ENCODE peak calls at places on chromosomes 11 and 22, in four cellular contexts. D is H1, H is SK-N-SH, S is HepG2. C is an unnamed sample.
A peak's percentile ranks its signal among the peaks of the same experiment; 100 is the strongest.

GRCh38 chr11:85718991-85719807 is 33.2 kb upstream of the CCDC89 start:
- DNase-seq in D (peak; percentile 54), H (no peak), S (peak; percentile 3), C (no peak)

GRCh38 chr11:13008625-13009475 is at the start of gene RASSF10:
- DNase-seq in D (peak; percentile 95), H (peak; percentile 93), S (no peak), C (no peak)

GRCh38 chr11:62108971-62109391 is 14.8 kb upstream of the INCENP start:
- DNase-seq in D (no peak), H (no peak), S (no peak), C (no peak)

GRCh38 chr11:15605094-15605493 is 490.4 kb downstream of the INSC start:
- DNase-seq in D (no peak), H (no peak), S (no peak), C (no peak)

GRCh38 chr11:123145220-123145619 is 49.8 kb downstream of the CLMP start:
- DNase-seq in D (no peak), H (peak; percentile 66), S (peak; percentile 67), C (no peak)

GRCh38 chr22:42608481-42609361 is 6.0 kb downstream of the POLDIP3 start:
- DNase-seq in D (no peak), H (no peak), S (no peak), C (no peak)

GRCh38 chr11:117170210-117170609 is 8.3 kb upstream of the SIDT2 start:
- DNase-seq in D (no peak), H (no peak), S (no peak), C (no peak)

GRCh38 chr11:98507208-98507607 is 513.5 kb upstream of the CNTN5 start:
- DNase-seq in D (no peak), H (no peak), S (no peak), C (no peak)

GRCh38 chr22:46090631-46091201 is 59.6 kb upstream of the PPARA start:
- DNase-seq in D (no peak), H (no peak), S (no peak), C (no peak)

GRCh38 chr11:67611704-67612587 is 5.2 kb downstream of the NDUFV1 start:
- DNase-seq in D (peak; percentile 36), H (no peak), S (no peak), C (no peak)

GRCh38 chr11:46896719-46897406 is 21.5 kb downstream of the LRP4 start:
- DNase-seq in D (no peak), H (peak; percentile 63), S (peak; percentile 52), C (no peak)

GRCh38 chr11:1652026-1652425 is 22.5 kb downstream of the KRTAP5-5 start:
- DNase-seq in D (no peak), H (peak; percentile 28), S (no peak), C (no peak)

GRCh38 chr11:78583889-78584288 is 9.2 kb upstream of the NARS2 start:
- DNase-seq in D (no peak), H (no peak), S (no peak), C (no peak)

GRCh38 chr11:75014129-75014528 is 25.4 kb downstream of the NEU3 start:
- DNase-seq in D (no peak), H (no peak), S (no peak), C (no peak)

GRCh38 chr22:30325065-30325720 is 1.5 kb downstream of the TBC1D10A start:
- DNase-seq in D (no peak), H (no peak), S (no peak), C (no peak)

GRCh38 chr22:40533712-40534378 is 102.7 kb downstream of the MRTFA start:
- DNase-seq in D (no peak), H (no peak), S (no peak), C (peak; percentile 74)

GRCh38 chr22:28075260-28075981 is 156.4 kb upstream of the PITPNB start:
- DNase-seq in D (no peak), H (no peak), S (peak; percentile 18), C (no peak)

GRCh38 chr11:110463153-110463552 is 33.4 kb downstream of the FDX1 start:
- DNase-seq in D (peak; percentile 65), H (peak; percentile 49), S (no peak), C (no peak)

GRCh38 chr11:33674035-33674814 is 26.4 kb downstream of the C11orf91 start:
- DNase-seq in D (no peak), H (no peak), S (no peak), C (no peak)

GRCh38 chr22:32644252-32645100 is 157.0 kb upstream of the TIMP3 start:
- DNase-seq in D (no peak), H (no peak), S (peak; percentile 98), C (no peak)

GRCh38 chr11:113553905-113554304 is 78.7 kb upstream of the DRD2 start:
- DNase-seq in D (no peak), H (peak; percentile 35), S (no peak), C (no peak)

GRCh38 chr11:74726547-74727182 is 4.6 kb downstream of the CHRDL2 start:
- DNase-seq in D (peak; percentile 80), H (peak; percentile 87), S (peak; percentile 58), C (no peak)

GRCh38 chr11:34614334-34615113 is 6.4 kb upstream of the EHF start:
- DNase-seq in D (no peak), H (no peak), S (no peak), C (no peak)

GRCh38 chr22:28015676-28016601 is 96.9 kb upstream of the PITPNB start:
- DNase-seq in D (no peak), H (peak; percentile 92), S (no peak), C (no peak)

GRCh38 chr22:41364233-41364632 is 17.5 kb upstream of the TEF start:
- DNase-seq in D (no peak), H (no peak), S (no peak), C (no peak)

GRCh38 chr11:1922411-1923113 is 3.1 kb downstream of the TNNT3 start:
- DNase-seq in D (no peak), H (no peak), S (no peak), C (no peak)

GRCh38 chr22:27629908-27630733 is 171.4 kb downstream of the MN1 start:
- DNase-seq in D (peak; percentile 66), H (no peak), S (no peak), C (no peak)

GRCh38 chr22:43375951-43376455 is 32.8 kb upstream of the SCUBE1 start:
- DNase-seq in D (no peak), H (no peak), S (no peak), C (no peak)

GRCh38 chr11:102724904-102725515 is at the start of gene MMP8:
- DNase-seq in D (no peak), H (no peak), S (no peak), C (no peak)

GRCh38 chr22:25169278-25170031 is 30.2 kb upstream of the CRYBB3 start:
- DNase-seq in D (no peak), H (no peak), S (peak; percentile 82), C (no peak)

GRCh38 chr11:130211781-130212401 is 52.3 kb downstream of the ST14 start:
- DNase-seq in D (peak; percentile 39), H (no peak), S (no peak), C (no peak)

GRCh38 chr11:86696004-86696403 is 23.6 kb upstream of the ME3 start:
- DNase-seq in D (no peak), H (no peak), S (peak; percentile 11), C (no peak)

GRCh38 chr11:128501008-128501407 is 86.3 kb downstream of the ETS1 start:
- DNase-seq in D (no peak), H (no peak), S (no peak), C (no peak)

GRCh38 chr11:128500488-128500887 is 86.9 kb downstream of the ETS1 start:
- DNase-seq in D (no peak), H (no peak), S (no peak), C (no peak)

GRCh38 chr11:128501576-128502549 is 85.5 kb downstream of the ETS1 start:
- DNase-seq in D (no peak), H (no peak), S (no peak), C (no peak)

GRCh38 chr11:128498846-128499245 is 88.5 kb downstream of the ETS1 start:
- DNase-seq in D (no peak), H (no peak), S (no peak), C (no peak)

GRCh38 chr11:128499613-128500213 is 87.6 kb downstream of the ETS1 start:
- DNase-seq in D (no peak), H (no peak), S (no peak), C (no peak)
- TF ChIP-seq TCF12 in D (no peak), H (no peak), S (no peak), C (no peak)

DNA sequence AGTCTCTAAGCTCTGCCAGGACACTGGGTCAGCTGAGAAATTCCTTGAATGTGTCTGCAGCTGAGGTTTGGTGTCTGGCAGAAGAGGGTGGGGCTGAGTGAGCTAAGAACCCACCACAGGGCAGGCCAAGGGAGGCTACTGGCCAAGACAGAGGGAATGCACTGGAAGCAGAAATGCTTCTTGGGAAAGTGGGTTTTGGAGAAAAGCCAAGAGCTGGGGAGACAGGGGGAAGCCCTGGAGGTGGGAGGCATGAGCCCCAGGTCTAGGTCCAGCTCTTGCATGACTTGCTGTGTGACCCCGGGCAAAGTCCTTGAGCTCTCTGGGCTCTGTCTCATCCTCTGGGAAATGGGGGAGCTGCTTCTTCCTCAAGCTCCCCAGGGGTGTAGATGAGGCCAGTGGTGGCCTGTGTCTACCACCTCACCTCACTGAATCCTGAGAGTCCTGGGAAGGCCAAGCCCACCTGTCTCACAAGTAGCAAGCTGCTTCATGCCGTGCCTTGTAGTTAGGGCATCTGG is 2.3 kb downstream of the MMP11 start:
- DNase-seq in D (no peak), H (no peak), S (no peak), C (no peak)
- TF ChIP-seq TCF12 in D (no peak), H (no peak), S (no peak), C (no peak)

DNA sequence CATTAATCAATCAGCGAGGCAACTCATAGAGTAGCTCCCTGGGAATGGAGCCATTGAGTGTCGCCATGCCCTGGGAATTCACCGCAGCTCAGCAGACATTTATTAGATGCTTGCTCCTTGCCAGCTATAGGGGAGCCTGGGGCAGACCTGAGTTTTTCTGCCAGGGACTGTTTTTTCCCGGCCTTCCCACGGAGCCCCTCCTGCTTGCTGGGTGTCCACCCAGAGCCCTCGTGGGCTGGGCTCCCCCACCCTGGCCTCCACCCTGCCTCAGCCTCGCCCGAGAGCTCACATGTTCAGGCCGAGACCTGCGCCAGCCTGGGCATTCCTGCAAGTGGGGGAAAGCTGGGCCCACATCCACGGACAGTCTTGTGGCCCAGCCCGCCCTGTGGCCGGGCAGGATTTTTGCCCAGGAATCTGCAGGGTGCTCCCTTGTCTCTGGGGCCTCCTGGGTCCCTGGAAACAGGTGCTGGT is 64.9 kb downstream of the SMIM38 start:
- DNase-seq in D (no peak), H (no peak), S (no peak), C (no peak)
- TF ChIP-seq TCF12 in D (no peak), H (no peak), S (no peak), C (no peak)

GRCh38 chr11:135075740-135076139 is 663.7 kb upstream of the B3GAT1 start:
- DNase-seq in D (peak; percentile 98), H (no peak), S (peak; percentile 78), C (no peak)
- TF ChIP-seq TCF12 in D (peak; percentile 24), H (no peak), S (no peak), C (no peak)

GRCh38 chr22:19580291-19580890 is 56.2 kb upstream of the CLDN5 start:
- DNase-seq in D (no peak), H (no peak), S (no peak), C (no peak)
- TF ChIP-seq TCF12 in D (no peak), H (no peak), S (no peak), C (no peak)

C was measured in GM12878.